ENCODE peak calls at places on chromosomes 16 and 17, in four cellular contexts. W is fibroblast of mammary gland, U is ovary, I is prostate gland. H is an unnamed sample.

GRCh38 chr16:67116388-67117311 is 6.9 kb downstream of the PHAF1 start:
- DNase-seq in U (no peak), W (no peak), I (no peak), H (no peak)

GRCh38 chr16:83933885-83934683 is 19.0 kb upstream of the OSGIN1 start:
- DNase-seq in W (peak), U (no peak), I (no peak), H (no peak)

GRCh38 chr16:3101018-3101840 is 2.1 kb upstream of the ZSCAN10 start:
- DNase-seq in U (no peak), W (peak), I (no peak), H (no peak)

GRCh38 chr16:14611660-14612059 is 18.4 kb downstream of the PARN start:
- DNase-seq in W (no peak), U (no peak), I (no peak), H (no peak)

GRCh38 chr16:27257271-27257670 is 11.3 kb downstream of the NSMCE1 start:
- DNase-seq in W (no peak), U (no peak), I (no peak), H (no peak)

GRCh38 chr16:68417711-68418301 is 30.5 kb downstream of the SMPD3 start:
- DNase-seq in I (peak), U (no peak), W (no peak), H (peak)

GRCh38 chr16:252366-253337 is 18.0 kb downstream of the FAM234A start:
- DNase-seq in I (no peak), U (no peak), W (no peak), H (no peak)

GRCh38 chr17:55423535-55423934 is 1.9 kb upstream of the MMD start:
- DNase-seq in U (no peak), W (no peak), I (no peak), H (no peak)

GRCh38 chr16:8962393-8963009 is 1.2 kb downstream of the USP7 start:
- DNase-seq in I (no peak), U (peak), W (no peak), H (no peak)

GRCh38 chr16:11242658-11243057 is 13.3 kb downstream of the SOCS1 start:
- DNase-seq in W (no peak), U (no peak), I (no peak), H (no peak)

GRCh38 chr17:66531826-66532439 is 229.5 kb downstream of the PRKCA start:
- DNase-seq in W (peak), U (no peak), I (no peak), H (no peak)

DNA sequence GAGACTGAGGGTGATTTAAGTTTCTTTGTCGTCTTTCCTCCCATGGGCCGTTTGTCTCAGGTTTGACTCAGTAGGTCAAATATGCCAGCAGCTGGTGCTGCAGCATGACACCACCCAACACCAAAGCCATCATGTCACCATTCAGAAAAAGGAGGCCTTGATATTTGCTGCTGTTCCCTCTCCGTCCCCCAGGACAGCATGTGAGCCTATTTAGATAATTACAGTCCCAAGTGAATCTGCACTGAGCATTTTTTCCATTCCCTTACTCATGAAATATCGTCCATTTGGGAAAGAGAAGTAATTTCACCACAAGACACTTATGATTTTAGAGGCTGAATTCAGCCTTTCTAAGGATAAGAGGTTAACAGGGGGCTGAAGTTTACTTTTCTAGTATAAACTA is 62.2 kb upstream of the ADORA2B start:
- DNase-seq in W (no peak), U (no peak), I (no peak), H (no peak)
- H3K4me3 ChIP-seq in W (no peak), U (no peak), I (no peak), H (no peak)

GRCh38 chr17:38604479-38605229 is 1.1 kb downstream of the SRCIN1 start:
- DNase-seq in I (no peak), W (no peak), U (peak), H (no peak)
- TF ChIP-seq CTCF in I (no peak), W (no peak), U (no peak), H (peak)

DNA sequence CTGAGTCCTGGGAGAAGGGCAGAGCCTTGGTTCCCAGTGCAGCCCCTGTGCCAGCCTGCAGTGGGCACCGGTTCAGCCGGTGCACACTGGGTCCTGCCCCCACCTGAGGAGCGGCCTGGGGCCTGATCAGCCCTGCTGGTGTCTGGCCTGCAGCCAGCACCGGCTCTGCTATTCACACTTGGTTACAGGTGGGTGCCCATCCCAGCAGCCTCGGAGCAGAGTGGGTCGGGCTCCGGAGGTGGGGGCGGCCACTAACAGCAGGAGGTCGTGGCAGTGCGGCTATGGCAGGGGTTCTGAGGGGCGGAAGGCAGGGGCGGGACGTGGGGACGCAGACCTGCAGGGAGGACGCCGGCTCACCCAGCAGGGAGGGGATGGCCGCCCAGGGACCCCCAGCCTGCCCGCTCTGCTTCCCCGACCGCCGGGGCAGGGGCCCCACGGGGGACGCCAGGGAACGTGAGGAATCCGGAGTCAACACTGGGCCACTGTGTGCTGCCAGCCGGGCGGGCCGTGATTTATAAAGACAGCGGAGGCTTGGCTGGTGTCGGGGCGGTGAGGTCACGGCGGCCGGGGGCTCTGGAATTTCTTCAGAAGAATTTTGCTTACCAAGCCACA is 20.3 kb downstream of the METRNL start:
- DNase-seq in I (no peak), W (no peak), U (no peak), H (no peak)
- H3K4me3 ChIP-seq in I (no peak), W (no peak), U (no peak), H (no peak)

GRCh38 chr16:57062329-57062728 is 30.1 kb upstream of the CPNE2 start:
- DNase-seq in W (no peak), U (no peak), I (no peak), H (no peak)
- TF ChIP-seq CTCF in W (no peak), U (no peak), I (no peak), H (no peak)

GRCh38 chr17:27793168-27793905 is 7.0 kb downstream of the NOS2 start:
- DNase-seq in I (no peak), W (peak), U (peak), H (no peak)
- H3K4me3 ChIP-seq in I (peak), W (no peak), U (peak), H (no peak)

GRCh38 chr17:76887809-76888208 is 19.6 kb downstream of the MGAT5B start:
- DNase-seq in U (no peak), W (no peak), I (no peak), H (no peak)
- TF ChIP-seq CTCF in U (no peak), W (no peak), I (no peak), H (peak)

GRCh38 chr17:1398028-1398427 is 2.0 kb downstream of the YWHAE start:
- DNase-seq in I (no peak), W (peak), U (no peak), H (no peak)
- H3K4me3 ChIP-seq in I (peak), W (peak), U (peak), H (peak)

GRCh38 chr17:76737082-76737675 is at the start of gene SRSF2:
- DNase-seq in U (peak), W (peak), I (peak), H (peak)

GRCh38 chr17:76735006-76735405 is 2.1 kb downstream of the SRSF2 start:
- DNase-seq in W (peak), U (no peak), I (no peak), H (no peak)

GRCh38 chr17:76737676-76738467 is at the start of gene MFSD11:
- DNase-seq in I (peak), W (peak), U (peak), H (peak)

GRCh38 chr17:76735586-76736348 is 1.4 kb downstream of the SRSF2 start:
- DNase-seq in I (no peak), U (no peak), W (no peak), H (no peak)

DNA sequence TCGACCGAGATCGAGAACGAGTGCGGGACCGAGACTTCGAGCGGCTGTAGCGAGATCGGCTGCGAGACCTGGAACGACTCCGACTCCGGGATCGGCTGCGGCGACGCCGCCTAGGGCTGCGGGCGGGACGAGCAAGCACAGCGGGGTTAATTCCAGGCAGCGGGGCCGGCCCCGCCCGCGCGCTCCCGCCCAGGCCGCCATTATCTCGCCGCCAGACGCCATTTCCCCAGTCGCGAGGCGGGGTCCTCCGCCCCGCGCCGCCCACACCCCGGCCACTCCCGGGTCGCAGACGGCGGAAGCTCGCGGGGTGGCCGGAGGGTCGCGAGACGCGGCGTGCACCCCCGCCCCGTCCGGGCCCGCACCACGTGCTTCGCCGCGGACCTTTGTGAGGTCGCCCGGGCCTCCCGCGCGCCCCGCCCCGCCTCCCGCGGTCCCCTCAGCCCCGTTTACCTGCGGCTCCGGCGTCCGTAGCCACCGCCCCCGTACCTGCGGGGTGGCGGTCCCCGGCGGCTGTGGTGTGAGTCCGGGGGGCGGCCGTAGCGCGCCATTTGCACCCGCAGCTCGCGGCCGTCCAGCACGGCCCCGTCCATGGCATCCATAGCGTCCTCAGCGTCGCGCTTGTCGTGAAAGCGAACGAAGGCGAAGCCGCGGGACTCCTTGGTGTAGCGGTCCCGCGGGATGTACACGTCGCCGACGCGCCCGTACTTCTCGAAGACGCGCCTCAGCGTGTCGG is 616 bp downstream of the SRSF2 start:
- DNase-seq in U (peak), W (peak), I (peak), H (peak)
- TF ChIP-seq CTCF in U (no peak), W (no peak), I (no peak), H (peak)

GRCh38 chr16:87329436-87330256 is 12.5 kb upstream of the C16orf95 start:
- DNase-seq in U (no peak), W (no peak), I (no peak), H (no peak)

GRCh38 chr16:87330646-87331045 is 13.5 kb upstream of the C16orf95 start:
- DNase-seq in U (no peak), W (no peak), I (no peak), H (no peak)

GRCh38 chr16:87332150-87332549 is 15.0 kb upstream of the C16orf95 start:
- DNase-seq in U (no peak), I (peak), W (peak), H (peak)

GRCh38 chr16:87330257-87330624 is 13.0 kb upstream of the C16orf95 start:
- DNase-seq in I (no peak), W (no peak), U (no peak), H (no peak)

GRCh38 chr16:87331241-87331801 is 14.1 kb upstream of the C16orf95 start:
- DNase-seq in I (no peak), W (no peak), U (no peak), H (no peak)
- H3K4me3 ChIP-seq in I (no peak), W (no peak), U (no peak), H (no peak)

DNA sequence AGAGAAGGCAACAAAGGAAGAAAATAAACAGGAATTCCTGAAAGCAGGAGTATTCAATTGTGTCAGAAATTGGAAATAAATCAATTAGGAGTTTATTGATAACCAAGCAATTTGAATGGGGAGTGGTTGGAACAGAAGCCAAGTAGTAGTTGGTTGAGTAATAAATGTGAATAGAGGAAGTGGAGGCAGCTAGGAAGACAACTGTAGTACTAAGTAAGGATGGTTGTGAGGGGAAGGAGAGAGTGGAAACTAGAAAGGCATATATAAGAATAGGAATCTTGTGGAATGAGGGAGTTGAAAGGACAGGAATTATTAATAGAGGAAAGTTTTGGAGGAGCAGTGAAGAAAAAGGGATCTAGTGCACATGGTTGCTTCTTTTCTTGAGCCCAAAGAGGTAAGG is 34.4 kb downstream of the NFAT5 start:
- DNase-seq in I (no peak), W (no peak), U (no peak), H (no peak)
- TF ChIP-seq CTCF in I (no peak), W (no peak), U (no peak), H (no peak)

H was measured in LNCaP clone FGC.